ENCODE peak calls at places on chromosome 2, in five cellular contexts. One of them, this sample, is unnamed.

GRCh38 chr2:133476931-133477613 is 91.2 kb downstream of the NCKAP5 start:
- DNase-seq in fibroblast of lung: no peak
- DNase-seq in nephron progenitor cell: no peak
- DNase-seq in BJ: no peak
- DNase-seq in GM12865: no peak
- DNase-seq in this sample: no peak

GRCh38 chr2:177239934-177240600 is 24.5 kb downstream of the NFE2L2 start:
- DNase-seq in fibroblast of lung: peak; percentile 58
- DNase-seq in nephron progenitor cell: no peak
- DNase-seq in BJ: no peak
- DNase-seq in GM12865: peak; percentile 67
- DNase-seq in this sample: peak; percentile 43

GRCh38 chr2:134288814-134289213 is 34.9 kb downstream of the MGAT5 start:
- DNase-seq in fibroblast of lung: no peak
- DNase-seq in nephron progenitor cell: no peak
- DNase-seq in BJ: no peak
- DNase-seq in GM12865: no peak
- DNase-seq in this sample: no peak

GRCh38 chr2:51027968-51028367 is 4.0 kb downstream of the NRXN1 start:
- DNase-seq in fibroblast of lung: no peak
- DNase-seq in nephron progenitor cell: no peak
- DNase-seq in BJ: no peak
- DNase-seq in GM12865: no peak
- DNase-seq in this sample: no peak

GRCh38 chr2:204931562-204931961 is 386.3 kb downstream of the PARD3B start:
- DNase-seq in fibroblast of lung: peak; percentile 20
- DNase-seq in nephron progenitor cell: no peak
- DNase-seq in BJ: no peak
- DNase-seq in GM12865: no peak
- DNase-seq in this sample: no peak

GRCh38 chr2:241894056-241894641 is 24.6 kb downstream of the RTP5 start:
- DNase-seq in fibroblast of lung: no peak
- DNase-seq in nephron progenitor cell: no peak
- DNase-seq in BJ: no peak
- DNase-seq in GM12865: no peak
- DNase-seq in this sample: no peak

GRCh38 chr2:224523626-224524577 is 61.3 kb downstream of the CUL3 start:
- DNase-seq in fibroblast of lung: peak; percentile 49
- DNase-seq in nephron progenitor cell: no peak
- DNase-seq in BJ: no peak
- DNase-seq in GM12865: peak; percentile 61
- DNase-seq in this sample: no peak

GRCh38 chr2:128600606-128601297 is 282.1 kb upstream of the HS6ST1 start:
- DNase-seq in fibroblast of lung: peak; percentile 12
- DNase-seq in nephron progenitor cell: no peak
- DNase-seq in BJ: no peak
- DNase-seq in GM12865: no peak
- DNase-seq in this sample: no peak

GRCh38 chr2:37389395-37389794 is 45.0 kb downstream of the QPCT start:
- DNase-seq in fibroblast of lung: no peak
- DNase-seq in nephron progenitor cell: no peak
- DNase-seq in BJ: no peak
- DNase-seq in GM12865: peak; percentile 9
- DNase-seq in this sample: no peak

GRCh38 chr2:171963198-171963597 is 36.6 kb upstream of the METAP1D start:
- DNase-seq in fibroblast of lung: no peak
- DNase-seq in nephron progenitor cell: no peak
- DNase-seq in BJ: no peak
- DNase-seq in GM12865: peak; percentile 5
- DNase-seq in this sample: no peak

GRCh38 chr2:73156539-73157124 is 43.9 kb upstream of the RAB11FIP5 start:
- DNase-seq in fibroblast of lung: peak; percentile 61
- DNase-seq in nephron progenitor cell: peak; percentile 75
- DNase-seq in BJ: no peak
- DNase-seq in GM12865: peak; percentile 27
- DNase-seq in this sample: peak; percentile 84

GRCh38 chr2:54579682-54580349 is 123.7 kb downstream of the SPTBN1 start:
- DNase-seq in fibroblast of lung: no peak
- DNase-seq in nephron progenitor cell: no peak
- DNase-seq in BJ: no peak
- DNase-seq in GM12865: peak; percentile 88
- DNase-seq in this sample: no peak

GRCh38 chr2:237281900-237282306 is 132.1 kb downstream of the COL6A3 start:
- DNase-seq in fibroblast of lung: peak; percentile 95
- DNase-seq in nephron progenitor cell: no peak
- DNase-seq in BJ: no peak
- DNase-seq in GM12865: no peak
- DNase-seq in this sample: no peak

GRCh38 chr2:11630855-11631254 is 39.1 kb downstream of the NTSR2 start:
- DNase-seq in fibroblast of lung: no peak
- DNase-seq in nephron progenitor cell: no peak
- DNase-seq in BJ: no peak
- DNase-seq in GM12865: no peak
- DNase-seq in this sample: no peak

GRCh38 chr2:207416111-207416510 is 113.7 kb upstream of the CREB1 start:
- DNase-seq in fibroblast of lung: peak; percentile 23
- DNase-seq in nephron progenitor cell: no peak
- DNase-seq in BJ: no peak
- DNase-seq in GM12865: no peak
- DNase-seq in this sample: no peak

GRCh38 chr2:110732422-110733413 is at the start of gene ACOXL:
- DNase-seq in fibroblast of lung: no peak
- DNase-seq in nephron progenitor cell: peak; percentile 36
- DNase-seq in BJ: no peak
- DNase-seq in GM12865: no peak
- DNase-seq in this sample: peak; percentile 38

GRCh38 chr2:26595146-26595545 is 46.0 kb downstream of the CIB4 start:
- DNase-seq in fibroblast of lung: no peak
- DNase-seq in nephron progenitor cell: no peak
- DNase-seq in BJ: no peak
- DNase-seq in GM12865: no peak
- DNase-seq in this sample: peak; percentile 2

GRCh38 chr2:231590614-231591013 is 2.0 kb upstream of the TEX44 start:
- DNase-seq in fibroblast of lung: no peak
- DNase-seq in nephron progenitor cell: peak; percentile 36
- DNase-seq in BJ: no peak
- DNase-seq in GM12865: no peak
- DNase-seq in this sample: peak; percentile 46
- TF ChIP-seq CTCF in fibroblast of lung: no peak
- TF ChIP-seq CTCF in nephron progenitor cell: no peak
- TF ChIP-seq CTCF in BJ: no peak
- TF ChIP-seq CTCF in GM12865: no peak
- TF ChIP-seq CTCF in this sample: no peak

DNA sequence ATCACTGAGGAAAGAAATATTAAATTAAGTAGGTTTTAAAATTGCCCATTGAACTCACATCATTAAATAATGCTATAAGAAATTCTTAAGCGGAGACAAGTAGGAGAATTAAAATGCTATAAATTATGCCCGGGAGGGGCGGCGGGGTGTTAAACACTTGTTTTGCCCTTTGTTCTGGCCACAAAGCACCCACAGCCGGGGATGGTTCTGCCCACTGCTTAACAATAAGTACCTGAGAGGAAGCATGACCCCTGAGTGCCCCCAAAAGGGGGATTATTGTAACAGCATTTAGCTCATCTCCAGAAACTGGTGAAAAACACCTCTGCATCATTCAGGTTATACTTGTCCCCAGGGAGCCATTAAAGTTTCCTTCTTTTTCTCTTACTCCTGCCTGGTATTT is 332.7 kb upstream of the POU3F3 start:
- DNase-seq in fibroblast of lung: no peak
- DNase-seq in nephron progenitor cell: no peak
- DNase-seq in BJ: no peak
- DNase-seq in GM12865: peak; percentile 5
- DNase-seq in this sample: no peak
- TF ChIP-seq CTCF in fibroblast of lung: no peak
- TF ChIP-seq CTCF in nephron progenitor cell: no peak
- TF ChIP-seq CTCF in BJ: no peak
- TF ChIP-seq CTCF in GM12865: no peak
- TF ChIP-seq CTCF in this sample: no peak

GRCh38 chr2:239934571-239935171 is 90.5 kb downstream of the NDUFA10 start:
- DNase-seq in fibroblast of lung: no peak
- DNase-seq in nephron progenitor cell: peak; percentile 76
- DNase-seq in BJ: no peak
- DNase-seq in GM12865: peak; percentile 34
- DNase-seq in this sample: peak; percentile 83
- TF ChIP-seq CTCF in fibroblast of lung: peak; percentile 75
- TF ChIP-seq CTCF in nephron progenitor cell: peak; percentile 80
- TF ChIP-seq CTCF in BJ: peak; percentile 63
- TF ChIP-seq CTCF in GM12865: peak; percentile 58
- TF ChIP-seq CTCF in this sample: peak; percentile 83

GRCh38 chr2:168138369-168138768 is 109.0 kb downstream of the STK39 start:
- DNase-seq in fibroblast of lung: no peak
- DNase-seq in nephron progenitor cell: no peak
- DNase-seq in BJ: no peak
- DNase-seq in GM12865: no peak
- DNase-seq in this sample: no peak

GRCh38 chr2:168135630-168136029 is 111.8 kb downstream of the STK39 start:
- DNase-seq in fibroblast of lung: no peak
- DNase-seq in nephron progenitor cell: no peak
- DNase-seq in BJ: no peak
- DNase-seq in GM12865: no peak
- DNase-seq in this sample: no peak

GRCh38 chr2:168135121-168135520 is 112.3 kb downstream of the STK39 start:
- DNase-seq in fibroblast of lung: no peak
- DNase-seq in nephron progenitor cell: no peak
- DNase-seq in BJ: no peak
- DNase-seq in GM12865: no peak
- DNase-seq in this sample: no peak

GRCh38 chr2:168137510-168138180 is 109.8 kb downstream of the STK39 start:
- DNase-seq in fibroblast of lung: no peak
- DNase-seq in nephron progenitor cell: no peak
- DNase-seq in BJ: no peak
- DNase-seq in GM12865: no peak
- DNase-seq in this sample: no peak

GRCh38 chr2:168136392-168136977 is 110.9 kb downstream of the STK39 start:
- DNase-seq in fibroblast of lung: peak; percentile 45
- DNase-seq in nephron progenitor cell: no peak
- DNase-seq in BJ: no peak
- DNase-seq in GM12865: peak; percentile 44
- DNase-seq in this sample: no peak
- TF ChIP-seq CTCF in fibroblast of lung: peak; percentile 51
- TF ChIP-seq CTCF in nephron progenitor cell: peak; percentile 50
- TF ChIP-seq CTCF in BJ: peak; percentile 41
- TF ChIP-seq CTCF in GM12865: peak; percentile 51
- TF ChIP-seq CTCF in this sample: peak; percentile 87

GRCh38 chr2:232438051-232438450 is 17.9 kb upstream of the ALPI start:
- DNase-seq in fibroblast of lung: no peak
- DNase-seq in nephron progenitor cell: no peak
- DNase-seq in BJ: no peak
- DNase-seq in GM12865: no peak
- DNase-seq in this sample: no peak

GRCh38 chr2:232435375-232435648 is 20.6 kb upstream of the ALPI start:
- DNase-seq in fibroblast of lung: no peak
- DNase-seq in nephron progenitor cell: no peak
- DNase-seq in BJ: no peak
- DNase-seq in GM12865: no peak
- DNase-seq in this sample: no peak

GRCh38 chr2:232435805-232436204 is 20.1 kb upstream of the ALPI start:
- DNase-seq in fibroblast of lung: no peak
- DNase-seq in nephron progenitor cell: no peak
- DNase-seq in BJ: no peak
- DNase-seq in GM12865: no peak
- DNase-seq in this sample: no peak

GRCh38 chr2:232436381-232437129 is 19.4 kb upstream of the ALPI start:
- DNase-seq in fibroblast of lung: no peak
- DNase-seq in nephron progenitor cell: no peak
- DNase-seq in BJ: no peak
- DNase-seq in GM12865: no peak
- DNase-seq in this sample: no peak

DNA sequence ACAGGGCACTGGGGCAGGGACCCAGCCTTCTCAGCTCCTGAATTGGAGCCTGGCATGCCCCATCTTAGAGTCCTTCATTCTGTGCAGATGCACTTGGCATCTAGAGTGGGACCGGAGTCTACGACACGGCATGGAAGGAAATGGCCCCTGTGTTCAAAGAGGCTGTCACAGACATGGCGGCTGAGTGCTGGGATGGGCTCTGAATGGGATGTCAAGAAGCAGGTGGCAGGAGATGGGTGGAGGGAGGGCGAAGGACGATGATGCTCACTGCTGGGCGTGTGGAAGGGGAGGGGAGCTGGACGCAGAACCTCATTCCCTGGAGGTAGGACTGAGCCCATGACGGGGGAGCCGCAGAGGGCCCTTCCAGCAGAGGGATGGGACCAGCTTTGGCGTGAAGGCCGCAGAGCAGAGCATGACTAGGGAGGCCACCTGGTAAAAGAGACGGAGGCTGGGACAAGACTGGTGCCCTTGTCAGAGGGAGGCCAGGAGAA is 18.8 kb upstream of the ALPI start:
- DNase-seq in fibroblast of lung: no peak
- DNase-seq in nephron progenitor cell: no peak
- DNase-seq in BJ: no peak
- DNase-seq in GM12865: no peak
- DNase-seq in this sample: no peak
- TF ChIP-seq CTCF in fibroblast of lung: no peak
- TF ChIP-seq CTCF in nephron progenitor cell: no peak
- TF ChIP-seq CTCF in BJ: no peak
- TF ChIP-seq CTCF in GM12865: no peak
- TF ChIP-seq CTCF in this sample: no peak

GRCh38 chr2:65974067-65974723 is 460.7 kb upstream of the MEIS1 start:
- DNase-seq in fibroblast of lung: no peak
- DNase-seq in nephron progenitor cell: no peak
- DNase-seq in BJ: no peak
- DNase-seq in GM12865: peak; percentile 9
- DNase-seq in this sample: no peak
- TF ChIP-seq CTCF in fibroblast of lung: peak; percentile 9
- TF ChIP-seq CTCF in nephron progenitor cell: no peak
- TF ChIP-seq CTCF in BJ: no peak
- TF ChIP-seq CTCF in GM12865: peak; percentile 23
- TF ChIP-seq CTCF in this sample: no peak